ENCODE peak calls at places on chromosomes 3 and 15, in five cellular contexts. R is sciatic nerve; S is CD8-positive, alpha-beta T cell; T is mucosa of descending colon; O is HepG2. J is an unnamed sample.
A peak's percentile ranks its signal among the peaks of the same experiment; 100 is the strongest.

GRCh38 chr3:58321791-58322190 is 10.9 kb upstream of the PXK start:
- ATAC-seq in R (no peak), S (no peak), T (no peak), O (no peak), J (no peak)

GRCh38 chr15:60678632-60679031 is 199.7 kb upstream of the ICE2 start:
- ATAC-seq in R (no peak), S (no peak), T (no peak), O (no peak), J (no peak)

GRCh38 chr15:98730860-98731711 is 82.7 kb downstream of the IGF1R start:
- ATAC-seq in R (no peak), S (no peak), T (no peak), O (no peak), J (no peak)

GRCh38 chr3:100698736-100699135 is 10.6 kb upstream of the TFG start:
- ATAC-seq in R (no peak), S (no peak), T (no peak), O (no peak), J (no peak)

GRCh38 chr3:113867506-113867905 is 28.9 kb downstream of the GRAMD1C start:
- ATAC-seq in R (no peak), S (no peak), T (no peak), O (no peak), J (no peak)

GRCh38 chr3:119937229-119937628 is 155.3 kb downstream of the NR1I2 start:
- ATAC-seq in R (no peak), S (peak; percentile 92), T (peak; percentile 72), O (no peak), J (no peak)

GRCh38 chr3:118146658-118147375 is 887.8 kb downstream of the IGSF11 start:
- ATAC-seq in R (no peak), S (no peak), T (no peak), O (no peak), J (no peak)

GRCh38 chr3:15542641-15543040 is 21.1 kb upstream of the COLQ start:
- ATAC-seq in R (peak; percentile 49), S (no peak), T (no peak), O (no peak), J (no peak)

GRCh38 chr3:42638339-42638842 is 15.1 kb upstream of the ZBTB47 start:
- ATAC-seq in R (no peak), S (peak; percentile 79), T (no peak), O (no peak), J (no peak)

GRCh38 chr3:143565943-143566342 is 282.3 kb downstream of the SLC9A9 start:
- ATAC-seq in R (no peak), S (no peak), T (no peak), O (no peak), J (peak; percentile 88)

GRCh38 chr15:34753236-34753894 is 1.4 kb downstream of the GJD2 start:
- ATAC-seq in R (no peak), S (no peak), T (no peak), O (peak; percentile 47), J (no peak)

GRCh38 chr15:39887832-39888231 is 32.2 kb downstream of the GPR176 start:
- ATAC-seq in R (peak; percentile 76), S (no peak), T (peak; percentile 95), O (peak; percentile 94), J (no peak)

GRCh38 chr15:48466825-48467224 is 135.6 kb downstream of the DUT start:
- ATAC-seq in R (no peak), S (no peak), T (no peak), O (no peak), J (no peak)

J was measured in gastroesophageal sphincter.